ENCODE peak calls at places on chromosomes 5 and 9, in nine cellular contexts. R is activated T-helper 1 cell treated with Interleukin-2 at 50 U/mL for 16 hours; I is activated effector memory CD4-positive, alpha-beta T cell treated with anti-CD3 and anti-CD28 coated beads, Interleukin-2, amount 50 U/mL, for 16 hours; Q is HTR-8/SVneo; B is sigmoid colon; P is neural progenitor cell; F is T-helper 9 cell; V is PC-3; W is aorta. H is an unnamed sample.

GRCh38 chr5:111385970-111386831 is 126.1 kb downstream of the STARD4 start:
- DNase-seq in R (no peak), I (no peak), Q (no peak), B (no peak), P (no peak), F (no peak), V (no peak), W (no peak), H (no peak)

GRCh38 chr9:131620764-131621520 is 75.6 kb downstream of the PRRT1B start:
- DNase-seq in R (no peak), I (no peak), Q (no peak), B (no peak), P (no peak), F (no peak), V (no peak), W (no peak), H (no peak)

GRCh38 chr5:95803271-95804148 is 19.0 kb downstream of the GLRX start:
- DNase-seq in R (no peak), I (no peak), Q (no peak), B (no peak), P (no peak), F (no peak), V (no peak), W (no peak), H (no peak)

GRCh38 chr5:98722188-98722587 is 51.3 kb upstream of the RGMB start:
- DNase-seq in R (no peak), I (no peak), Q (no peak), B (no peak), P (no peak), F (no peak), V (peak), W (no peak), H (no peak)

GRCh38 chr5:103894882-103895281 is 332.3 kb upstream of the NUDT12 start:
- DNase-seq in R (no peak), I (no peak), Q (no peak), B (no peak), P (peak), F (no peak), V (no peak), W (no peak), H (no peak)

GRCh38 chr9:22098636-22099332 is 89.7 kb upstream of the CDKN2B start:
- DNase-seq in R (no peak), I (no peak), Q (no peak), B (no peak), P (no peak), F (no peak), V (no peak), W (no peak), H (no peak)

GRCh38 chr9:136968333-136969127 is 8.8 kb upstream of the PTGDS start:
- DNase-seq in R (no peak), I (no peak), Q (no peak), B (no peak), P (no peak), F (no peak), V (no peak), W (no peak), H (no peak)

GRCh38 chr5:30050056-30050815 is 1143.2 kb upstream of the CDH6 start:
- DNase-seq in R (no peak), I (no peak), Q (no peak), B (no peak), P (no peak), F (no peak), V (no peak), W (no peak), H (no peak)

GRCh38 chr9:131839281-131840084 is 99.6 kb upstream of the RAPGEF1 start:
- DNase-seq in R (peak), I (peak), Q (peak), B (no peak), P (no peak), F (peak), V (peak), W (no peak), H (no peak)

GRCh38 chr5:116370886-116371285 is 203.7 kb downstream of the SEMA6A start:
- DNase-seq in R (no peak), I (no peak), Q (no peak), B (no peak), P (no peak), F (no peak), V (peak), W (no peak), H (no peak)

GRCh38 chr9:27865031-27865438 is 291.8 kb upstream of the C9orf72 start:
- DNase-seq in R (no peak), I (no peak), Q (no peak), B (no peak), P (no peak), F (no peak), V (peak), W (no peak), H (no peak)

GRCh38 chr9:72888943-72889342 is 63.9 kb downstream of the ALDH1A1 start:
- DNase-seq in R (no peak), I (no peak), Q (no peak), B (no peak), P (no peak), F (no peak), V (no peak), W (no peak), H (no peak)

GRCh38 chr5:154478224-154478565 is at the start of gene HAND1:
- DNase-seq in R (no peak), I (no peak), Q (peak), B (peak), P (peak), F (no peak), V (no peak), W (peak), H (peak)

GRCh38 chr5:151750121-151750520 is 8.3 kb downstream of the ATOX1 start:
- DNase-seq in R (no peak), I (no peak), Q (no peak), B (no peak), P (no peak), F (no peak), V (no peak), W (no peak), H (no peak)

GRCh38 chr9:4160284-4160683 is 139.6 kb downstream of the GLIS3 start:
- DNase-seq in R (no peak), I (no peak), Q (no peak), B (no peak), P (no peak), F (no peak), V (no peak), W (no peak), H (no peak)

GRCh38 chr5:145680169-145680568 is 155.0 kb downstream of the PRELID2 start:
- DNase-seq in R (no peak), I (no peak), Q (no peak), B (no peak), P (peak), F (no peak), V (peak), W (no peak), H (no peak)

GRCh38 chr5:144040615-144041394 is 129.7 kb downstream of the YIPF5 start:
- DNase-seq in R (no peak), I (no peak), Q (no peak), B (no peak), P (no peak), F (no peak), V (no peak), W (no peak), H (no peak)

GRCh38 chr5:61047346-61047745 is 102.3 kb downstream of the NDUFAF2 start:
- DNase-seq in R (no peak), I (no peak), Q (no peak), B (no peak), P (no peak), F (no peak), V (no peak), W (no peak), H (no peak)

GRCh38 chr5:106860398-106861044 is 810.2 kb downstream of the EFNA5 start:
- DNase-seq in R (no peak), I (no peak), Q (no peak), B (no peak), P (no peak), F (no peak), V (no peak), W (no peak), H (no peak)

GRCh38 chr5:82525626-82526025 is 247.5 kb upstream of the RPS23 start:
- DNase-seq in R (no peak), I (no peak), Q (no peak), B (no peak), P (no peak), F (no peak), V (no peak), W (no peak), H (no peak)

GRCh38 chr5:140114341-140115185 is 654 bp downstream of the PURA start:
- DNase-seq in R (peak), I (peak), Q (no peak), B (peak), P (peak), F (peak), V (peak), W (peak), H (peak)

GRCh38 chr5:153135416-153135815 is 355.1 kb upstream of the GRIA1 start:
- DNase-seq in R (no peak), I (no peak), Q (no peak), B (no peak), P (no peak), F (no peak), V (peak), W (no peak), H (no peak)

GRCh38 chr9:128787583-128788156 is 617 bp downstream of the TBC1D13 start:
- DNase-seq in R (no peak), I (no peak), Q (no peak), B (no peak), P (no peak), F (no peak), V (peak), W (no peak), H (no peak)

GRCh38 chr5:83095973-83096539 is 18.7 kb downstream of the XRCC4 start:
- DNase-seq in R (no peak), I (no peak), Q (peak), B (no peak), P (no peak), F (no peak), V (peak), W (peak), H (no peak)

GRCh38 chr5:133117930-133118445 is 66.2 kb downstream of the HSPA4 start:
- DNase-seq in R (no peak), I (peak), Q (no peak), B (no peak), P (no peak), F (no peak), V (no peak), W (no peak), H (no peak)

GRCh38 chr5:123144096-123144495 is 55.1 kb downstream of the PRDM6 start:
- DNase-seq in R (no peak), I (no peak), Q (no peak), B (no peak), P (no peak), F (no peak), V (no peak), W (no peak), H (no peak)

GRCh38 chr9:31541626-31542025 is 842.8 kb upstream of the ACO1 start:
- DNase-seq in R (no peak), I (no peak), Q (no peak), B (no peak), P (no peak), F (no peak), V (no peak), W (no peak), H (no peak)

GRCh38 chr5:14036947-14037346 is 92.5 kb upstream of the DNAH5 start:
- DNase-seq in R (no peak), I (no peak), Q (no peak), B (no peak), P (no peak), F (no peak), V (no peak), W (no peak), H (no peak)

GRCh38 chr9:134329886-134330285 is 3.6 kb downstream of the RXRA start:
- DNase-seq in R (no peak), I (no peak), Q (no peak), B (no peak), P (no peak), F (no peak), V (no peak), W (peak), H (no peak)

GRCh38 chr5:147432323-147432722 is 77.5 kb downstream of the DPYSL3 start:
- DNase-seq in R (no peak), I (no peak), Q (no peak), B (no peak), P (no peak), F (no peak), V (no peak), W (no peak), H (no peak)

GRCh38 chr9:89865981-89866380 is 261.2 kb downstream of the GADD45G start:
- DNase-seq in R (no peak), I (peak), Q (no peak), B (no peak), P (no peak), F (no peak), V (no peak), W (peak), H (peak)

GRCh38 chr9:90722116-90722515 is 79.5 kb upstream of the DIRAS2 start:
- DNase-seq in R (no peak), I (no peak), Q (no peak), B (no peak), P (no peak), F (no peak), V (no peak), W (no peak), H (no peak)

GRCh38 chr5:113546711-113547159 is 33.2 kb downstream of the YTHDC2 start:
- DNase-seq in R (no peak), I (no peak), Q (no peak), B (no peak), P (no peak), F (no peak), V (peak), W (no peak), H (no peak)

GRCh38 chr5:170132642-170133448 is 27.1 kb downstream of the FOXI1 start:
- DNase-seq in R (no peak), I (no peak), Q (peak), B (no peak), P (no peak), F (no peak), V (peak), W (no peak), H (no peak)

GRCh38 chr9:72509635-72510034 is 11.8 kb upstream of the TMC1 start:
- DNase-seq in R (no peak), I (no peak), Q (no peak), B (no peak), P (no peak), F (no peak), V (peak), W (no peak), H (no peak)

H was measured in upper lobe of right lung.